ENCODE peak calls at places on chromosomes 1 and 21, in six cellular contexts. Q, Z, L, H, X and P are unnamed samples.

GRCh38 chr1:164310166-164310565 is 248.8 kb upstream of the PBX1 start:
- DNase-seq in Q (no peak), Z (no peak), L (no peak), H (peak; percentile 65), X (no peak), P (peak; percentile 4)

GRCh38 chr1:204321665-204322064 is 38.1 kb downstream of the PLEKHA6 start:
- DNase-seq in Q (no peak), Z (no peak), L (no peak), H (peak; percentile 77), X (no peak), P (no peak)

GRCh38 chr1:241600496-241600901 is 39.7 kb downstream of the CHML start:
- DNase-seq in Q (peak; percentile 31), Z (no peak), L (no peak), H (peak; percentile 74), X (no peak), P (no peak)

GRCh38 chr1:31797216-31797615 is 18.6 kb downstream of the SPOCD1 start:
- DNase-seq in Q (no peak), Z (no peak), L (peak; percentile 32), H (no peak), X (peak; percentile 10), P (no peak)

GRCh38 chr1:12184008-12184681 is 17.4 kb downstream of the TNFRSF1B start:
- DNase-seq in Q (peak; percentile 50), Z (no peak), L (peak; percentile 56), H (peak; percentile 66), X (no peak), P (peak; percentile 57)

GRCh38 chr21:17602874-17603273 is 9.8 kb downstream of the BTG3 start:
- DNase-seq in Q (no peak), Z (no peak), L (no peak), H (peak; percentile 68), X (no peak), P (no peak)

GRCh38 chr1:116825400-116825734 is 71.1 kb downstream of the CD2 start:
- DNase-seq in Q (no peak), Z (no peak), L (no peak), H (no peak), X (no peak), P (no peak)

GRCh38 chr1:9881838-9882249 is 28.2 kb downstream of the CTNNBIP1 start:
- DNase-seq in Q (no peak), Z (no peak), L (no peak), H (peak; percentile 77), X (no peak), P (peak; percentile 18)

GRCh38 chr1:202579806-202580205 is 130.4 kb downstream of the SYT2 start:
- DNase-seq in Q (no peak), Z (no peak), L (no peak), H (peak; percentile 95), X (no peak), P (peak; percentile 64)

GRCh38 chr1:33060579-33061083 is 20.3 kb upstream of the AZIN2 start:
- DNase-seq in Q (no peak), Z (no peak), L (no peak), H (peak; percentile 83), X (no peak), P (peak; percentile 92)

GRCh38 chr1:6801998-6802397 is 16.7 kb downstream of the CAMTA1 start:
- DNase-seq in Q (no peak), Z (no peak), L (no peak), H (peak; percentile 58), X (no peak), P (no peak)

GRCh38 chr1:244347942-244348341 is 103.8 kb downstream of the ADSS2 start:
- DNase-seq in Q (no peak), Z (no peak), L (no peak), H (peak; percentile 62), X (no peak), P (no peak)

GRCh38 chr1:114671011-114671938 is 1.4 kb upstream of the DENND2C start:
- DNase-seq in Q (peak; percentile 26), Z (no peak), L (no peak), H (peak; percentile 30), X (no peak), P (no peak)

GRCh38 chr21:14991957-14992356 is 72.8 kb downstream of the NRIP1 start:
- DNase-seq in Q (no peak), Z (no peak), L (no peak), H (no peak), X (no peak), P (no peak)

GRCh38 chr1:226603030-226603960 is 54.7 kb downstream of the STUM start:
- DNase-seq in Q (no peak), Z (no peak), L (no peak), H (peak; percentile 87), X (no peak), P (peak; percentile 39)

GRCh38 chr1:24714859-24715520 is 30.3 kb upstream of the CLIC4 start:
- DNase-seq in Q (no peak), Z (no peak), L (no peak), H (peak; percentile 41), X (no peak), P (no peak)

GRCh38 chr1:32331549-32331948 is 4.5 kb downstream of the MARCKSL1 start:
- DNase-seq in Q (no peak), Z (no peak), L (peak; percentile 11), H (no peak), X (no peak), P (no peak)

GRCh38 chr1:38376577-38376976 is 330.0 kb upstream of the POU3F1 start:
- DNase-seq in Q (no peak), Z (no peak), L (no peak), H (no peak), X (no peak), P (no peak)

GRCh38 chr1:29644812-29645211 is 408.5 kb downstream of the PTPRU start:
- DNase-seq in Q (no peak), Z (no peak), L (no peak), H (no peak), X (no peak), P (no peak)

GRCh38 chr1:25519624-25520023 is 23.8 kb upstream of the LDLRAP1 start:
- DNase-seq in Q (no peak), Z (no peak), L (no peak), H (peak; percentile 81), X (no peak), P (no peak)

GRCh38 chr1:156560585-156561163 is 11.7 kb downstream of the IQGAP3 start:
- DNase-seq in Q (no peak), Z (no peak), L (no peak), H (no peak), X (no peak), P (no peak)

GRCh38 chr1:201748331-201748730 is 80.6 kb upstream of the IPO9 start:
- DNase-seq in Q (no peak), Z (no peak), L (no peak), H (peak; percentile 90), X (no peak), P (no peak)

GRCh38 chr1:110554871-110555801 is 36.2 kb upstream of the KCNA10 start:
- DNase-seq in Q (peak; percentile 78), Z (peak; percentile 56), L (peak; percentile 54), H (peak; percentile 61), X (no peak), P (no peak)

GRCh38 chr1:90707363-90707710 is 9.8 kb downstream of the BARHL2 start:
- DNase-seq in Q (no peak), Z (no peak), L (no peak), H (peak; percentile 54), X (peak; percentile 75), P (no peak)

GRCh38 chr21:36564647-36565046 is 84.7 kb upstream of the CLDN14 start:
- DNase-seq in Q (no peak), Z (no peak), L (no peak), H (no peak), X (no peak), P (no peak)

GRCh38 chr21:36565616-36566015 is 85.7 kb upstream of the CLDN14 start:
- DNase-seq in Q (no peak), Z (no peak), L (no peak), H (no peak), X (no peak), P (no peak)

GRCh38 chr21:36560933-36561575 is 81.1 kb upstream of the CLDN14 start:
- DNase-seq in Q (no peak), Z (no peak), L (no peak), H (no peak), X (no peak), P (no peak)

GRCh38 chr21:36566606-36567005 is 86.7 kb upstream of the CLDN14 start:
- DNase-seq in Q (no peak), Z (no peak), L (no peak), H (no peak), X (no peak), P (no peak)

GRCh38 chr21:36563301-36563926 is 83.5 kb upstream of the CLDN14 start:
- DNase-seq in Q (no peak), Z (no peak), L (no peak), H (no peak), X (no peak), P (peak; percentile 30)
- TF ChIP-seq CTCF in Q (no peak), Z (no peak), L (no peak), H (no peak), X (no peak), P (no peak)

DNA sequence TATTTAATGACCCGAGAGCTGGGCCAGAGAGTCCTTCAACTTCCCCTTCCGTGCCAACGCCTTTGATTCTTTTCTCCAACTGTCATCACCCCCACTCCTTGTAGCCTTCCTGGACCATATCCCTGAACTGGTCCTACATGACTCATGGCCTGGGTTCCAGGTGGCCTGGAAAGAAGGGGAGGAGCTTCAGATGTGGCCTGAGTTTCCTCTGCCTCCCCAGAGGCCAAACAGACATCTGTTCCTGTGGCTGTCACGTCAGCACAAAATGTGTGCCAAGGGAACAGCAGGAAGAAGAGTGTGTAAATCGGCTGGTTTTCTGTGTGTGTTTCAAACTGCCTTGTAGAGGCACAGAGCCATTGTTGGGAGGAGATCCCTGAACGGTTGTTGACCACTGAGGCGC is 24.9 kb upstream of the KIRREL1 start:
- DNase-seq in Q (no peak), Z (no peak), L (no peak), H (peak; percentile 97), X (no peak), P (peak; percentile 47)
- TF ChIP-seq CTCF in Q (no peak), Z (no peak), L (no peak), H (no peak), X (no peak), P (no peak)

GRCh38 chr1:40431385-40431784 is 18.9 kb upstream of the ZFP69B start:
- DNase-seq in Q (no peak), Z (no peak), L (no peak), H (no peak), X (no peak), P (no peak)
- TF ChIP-seq CTCF in Q (no peak), Z (no peak), L (no peak), H (no peak), X (no peak), P (no peak)

DNA sequence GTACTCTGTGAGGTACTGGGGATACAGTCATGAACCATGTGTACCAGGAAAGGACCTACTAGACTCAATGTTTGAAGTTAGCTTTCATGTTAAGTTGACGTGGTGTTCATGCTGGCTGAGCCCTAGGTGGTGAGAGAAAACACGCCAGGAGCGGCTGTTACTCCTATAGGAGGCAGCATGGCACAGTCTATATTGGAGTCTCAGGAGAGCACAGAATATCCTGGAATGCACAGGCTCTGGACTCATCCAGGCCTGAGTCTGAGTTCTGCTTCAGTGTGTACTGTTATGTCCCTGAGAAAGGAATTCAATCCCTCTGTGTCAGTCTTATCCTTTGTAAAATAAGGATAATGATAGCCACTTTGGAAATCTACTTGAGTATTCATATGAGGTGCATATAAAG is 41.2 kb downstream of the DPT start:
- DNase-seq in Q (no peak), Z (no peak), L (no peak), H (no peak), X (no peak), P (no peak)
- TF ChIP-seq CTCF in Q (no peak), Z (no peak), L (no peak), H (no peak), X (no peak), P (no peak)